ENCODE peak calls at places on chromosomes 5 and 9, in five cellular contexts. V, X, T, O and W are unnamed samples.
A peak's percentile ranks its signal among the peaks of the same experiment; 100 is the strongest.

GRCh38 chr5:64207978-64208377 is 42.3 kb downstream of the RNF180 start:
- DNase-seq in T (no peak), V (no peak), X (no peak), O (peak; percentile 3), W (no peak)

GRCh38 chr9:127838375-127839078 is 15.9 kb downstream of the ENG start:
- DNase-seq in V (peak; percentile 41), X (no peak), T (no peak), O (peak; percentile 51), W (no peak)

GRCh38 chr9:87342743-87343142 is 154.9 kb upstream of the DAPK1 start:
- DNase-seq in X (peak; percentile 25), O (no peak), V (no peak), T (no peak), W (no peak)

GRCh38 chr5:129361441-129362025 is 98.6 kb upstream of the ADAMTS19 start:
- DNase-seq in X (no peak), T (peak; percentile 26), O (no peak), V (no peak), W (no peak)

GRCh38 chr5:165201364-165202143 is 1696.1 kb downstream of the MAT2B start:
- DNase-seq in X (no peak), T (no peak), V (no peak), O (no peak), W (no peak)

GRCh38 chr5:59798862-59799667 is 94.5 kb downstream of the PDE4D start:
- DNase-seq in O (peak; percentile 57), X (no peak), V (no peak), T (no peak), W (peak; percentile 32)

GRCh38 chr5:35285435-35285834 is 55.1 kb upstream of the PRLR start:
- DNase-seq in T (no peak), O (no peak), V (no peak), X (no peak), W (no peak)

GRCh38 chr5:92741906-92742305 is 839.1 kb downstream of the NR2F1-AS1 start:
- DNase-seq in O (no peak), V (no peak), X (no peak), T (no peak), W (no peak)

GRCh38 chr9:124386201-124386600 is 29.0 kb downstream of the PSMB7 start:
- DNase-seq in X (no peak), O (no peak), T (no peak), V (no peak), W (no peak)

GRCh38 chr5:16669776-16670175 is 53.0 kb upstream of the RETREG1 start:
- DNase-seq in T (no peak), O (no peak), V (no peak), X (no peak), W (no peak)

GRCh38 chr5:119300311-119300670 is 55.5 kb upstream of the TNFAIP8 start:
- DNase-seq in X (no peak), O (no peak), V (no peak), T (no peak), W (no peak)

GRCh38 chr5:68171101-68171558 is 44.4 kb upstream of the PIK3R1 start:
- DNase-seq in T (peak; percentile 61), O (no peak), V (no peak), X (peak; percentile 73), W (no peak)

GRCh38 chr9:136683755-136684154 is 3.5 kb downstream of the AGPAT2 start:
- DNase-seq in O (no peak), V (peak; percentile 13), X (no peak), T (no peak), W (no peak)

GRCh38 chr9:136685216-136685615 is 2.0 kb downstream of the AGPAT2 start:
- DNase-seq in O (no peak), X (no peak), V (peak; percentile 3), T (no peak), W (no peak)

GRCh38 chr9:136683173-136683745 is 4.0 kb downstream of the AGPAT2 start:
- DNase-seq in T (no peak), O (no peak), V (no peak), X (no peak), W (no peak)

GRCh38 chr9:136684799-136685198 is 2.5 kb downstream of the AGPAT2 start:
- DNase-seq in X (no peak), T (no peak), V (no peak), O (no peak), W (no peak)

DNA sequence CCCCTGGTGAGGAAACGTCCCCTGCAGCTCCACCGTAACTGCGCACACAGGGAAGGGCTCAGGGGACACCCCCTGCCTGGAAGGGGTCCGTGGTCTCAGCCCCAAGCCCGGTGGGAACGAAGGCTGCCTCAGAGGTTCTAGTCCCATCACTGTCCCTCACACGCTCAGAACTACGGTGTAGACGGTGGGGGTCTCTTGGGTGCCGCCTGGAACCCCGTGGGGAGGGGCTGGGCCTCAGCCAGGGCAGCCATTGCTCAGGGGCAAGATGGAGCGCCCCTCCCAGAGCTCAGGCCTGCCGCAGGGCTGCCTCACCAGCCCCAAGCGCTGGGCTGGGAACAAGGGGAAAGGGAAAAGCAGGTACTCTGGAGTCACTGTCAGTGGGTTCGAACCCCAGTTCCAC is 2.9 kb downstream of the AGPAT2 start:
- DNase-seq in X (no peak), T (no peak), V (no peak), O (no peak), W (no peak)
- TF ChIP-seq CTCF in X (no peak), T (no peak), V (no peak), O (no peak), W (no peak)

GRCh38 chr9:95085861-95086563 is 231.5 kb downstream of the FANCC start:
- DNase-seq in X (no peak), V (no peak), T (no peak), O (no peak), W (no peak)

GRCh38 chr9:95086564-95086955 is 230.9 kb downstream of the FANCC start:
- DNase-seq in T (peak; percentile 69), V (no peak), O (no peak), X (no peak), W (no peak)

GRCh38 chr9:95089257-95089873 is 228.1 kb downstream of the FANCC start:
- DNase-seq in T (no peak), X (no peak), V (no peak), O (no peak), W (no peak)

GRCh38 chr9:95088421-95089161 is 228.9 kb downstream of the FANCC start:
- DNase-seq in X (no peak), T (peak; percentile 54), O (no peak), V (no peak), W (no peak)

DNA sequence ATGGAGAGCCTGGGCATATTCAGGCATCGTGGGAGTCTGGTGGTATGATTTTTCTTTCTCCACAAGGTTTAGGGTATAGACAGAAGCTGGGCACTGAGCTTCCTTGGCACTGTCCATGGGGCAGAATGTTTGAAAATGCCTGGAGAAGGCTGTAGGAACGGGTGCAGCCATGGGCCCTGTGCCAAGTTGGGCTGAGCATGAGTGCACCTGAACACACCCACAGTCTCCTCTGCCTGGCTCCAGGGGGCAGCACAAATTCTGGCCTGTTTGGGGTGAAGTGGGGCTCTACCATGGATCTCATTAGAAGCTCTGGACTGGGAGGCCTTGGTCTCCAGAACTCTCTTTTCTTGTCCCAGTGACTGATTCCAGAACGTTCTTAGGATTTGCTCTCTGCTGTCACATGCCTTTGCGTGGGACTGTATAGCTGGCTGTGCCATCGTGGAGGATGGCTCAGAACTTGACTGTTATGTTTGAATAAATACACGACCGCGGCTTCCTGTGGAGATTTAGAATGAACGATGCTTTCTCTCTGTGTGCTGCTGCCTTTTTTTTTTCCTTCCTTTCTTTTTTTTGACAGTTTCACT is 229.8 kb downstream of the FANCC start:
- DNase-seq in O (peak; percentile 50), X (no peak), T (no peak), V (no peak), W (peak; percentile 10)
- TF ChIP-seq CTCF in O (no peak), X (no peak), T (no peak), V (no peak), W (no peak)

DNA sequence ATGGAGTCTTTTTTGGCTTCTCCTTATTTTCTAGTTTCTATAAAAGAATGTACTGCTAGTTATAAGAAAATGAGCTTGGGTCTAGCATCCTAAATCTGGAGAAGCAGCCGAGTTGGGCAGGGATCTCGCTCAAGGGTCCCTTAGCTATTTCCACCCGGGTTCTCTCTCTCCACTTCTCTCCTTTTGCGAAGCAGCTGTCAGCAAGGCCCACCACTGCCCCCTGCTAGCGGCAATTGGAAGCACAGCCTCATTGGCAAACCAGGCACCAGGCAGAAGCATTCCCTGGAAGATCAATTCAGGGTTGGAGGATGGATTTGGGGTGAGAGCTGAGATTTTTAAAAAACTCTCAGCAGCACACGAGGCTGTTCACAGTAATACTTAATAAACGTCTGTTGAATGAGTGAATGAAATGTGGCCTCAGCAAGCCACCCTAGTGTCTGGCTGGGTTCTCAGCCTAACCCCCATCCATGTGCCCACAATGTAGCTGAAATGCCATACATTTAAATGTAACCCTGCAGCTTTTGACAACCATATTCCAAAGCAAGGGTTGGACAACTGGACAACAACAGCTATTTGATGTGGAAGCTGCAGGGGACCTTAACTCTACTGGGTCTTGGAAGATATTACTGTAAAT is 34.6 kb upstream of the TNIP1 start:
- DNase-seq in X (peak; percentile 64), T (peak; percentile 74), V (peak; percentile 84), O (peak; percentile 90), W (peak; percentile 81)
- TF ChIP-seq CTCF in X (peak; percentile 91), T (peak; percentile 93), V (peak; percentile 91), O (peak; percentile 98), W (peak; percentile 97)

GRCh38 chr5:143506881-143507552 is 103.5 kb upstream of the NR3C1 start:
- DNase-seq in V (no peak), T (no peak), X (no peak), O (peak; percentile 64), W (no peak)
- TF ChIP-seq CTCF in V (no peak), T (no peak), X (no peak), O (no peak), W (no peak)

DNA sequence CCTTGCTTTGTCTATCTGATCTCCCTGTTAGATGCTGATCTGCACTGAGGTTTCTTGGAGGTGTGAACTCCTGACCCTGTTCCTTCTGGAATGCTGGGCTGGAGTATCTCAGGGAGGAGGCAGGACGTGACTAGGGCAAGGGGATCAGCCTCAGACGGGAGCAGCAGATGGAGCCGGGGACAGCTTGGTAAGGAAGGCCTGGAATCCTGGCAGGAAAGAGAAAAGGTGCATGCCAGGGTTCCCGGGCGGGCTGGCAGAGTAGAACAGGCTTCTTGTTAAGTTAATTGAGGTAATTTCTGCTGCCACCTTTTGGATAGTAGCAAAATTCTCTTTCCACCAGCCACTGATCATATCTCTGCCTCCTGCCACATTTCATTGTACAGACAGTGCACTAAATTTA is 180.9 kb downstream of the ZNF462 start:
- DNase-seq in O (no peak), V (no peak), T (no peak), X (no peak), W (no peak)
- TF ChIP-seq CTCF in O (no peak), V (no peak), T (no peak), X (no peak), W (no peak)

GRCh38 chr5:160506006-160507004 is 84.7 kb downstream of the PTTG1 start:
- DNase-seq in X (no peak), V (peak; percentile 19), O (no peak), T (peak; percentile 23), W (peak; percentile 90)
- TF ChIP-seq CTCF in X (no peak), V (no peak), O (no peak), T (no peak), W (no peak)

GRCh38 chr9:107282759-107283620 is at the start of gene RAD23B:
- DNase-seq in V (peak; percentile 98), X (peak; percentile 95), O (peak; percentile 96), T (peak; percentile 99), W (peak; percentile 99)
- TF ChIP-seq CTCF in V (no peak), X (no peak), O (no peak), T (no peak), W (no peak)

GRCh38 chr5:109141499-109142200 is 268.1 kb downstream of the PJA2 start:
- DNase-seq in T (no peak), O (no peak), V (no peak), X (no peak), W (no peak)
- TF ChIP-seq CTCF in T (peak; percentile 21), O (no peak), V (no peak), X (no peak), W (no peak)

GRCh38 chr9:92808726-92809451 is 44.3 kb upstream of the BICD2 start:
- DNase-seq in V (peak; percentile 89), X (no peak), T (peak; percentile 92), O (peak; percentile 80), W (peak; percentile 75)
- TF ChIP-seq CTCF in V (no peak), X (peak; percentile 12), T (peak; percentile 48), O (no peak), W (no peak)